ENCODE peak calls at places on chromosomes 4 and X, in ten cellular contexts. J, A, K, N, O, S, T, D, Z and V are unnamed samples. For H3K4me1, the result is how much of the 10 kb centered on the place peaks cover.

GRCh38 chrX:18026171-18026570 is 165.1 kb upstream of the RAI2 start:
- DNase-seq in K (no peak), A (no peak), J (no peak), T (no peak), S (no peak), O (no peak), Z (no peak), D (no peak), N (no peak), V (no peak)

GRCh38 chr4:177442623-177443155 is 452 bp upstream of the AGA start:
- DNase-seq in D (no peak), Z (no peak), T (no peak), A (no peak), N (peak), K (peak), O (no peak), S (peak), J (no peak), V (no peak)

GRCh38 chr4:10078481-10079233 is 37.9 kb downstream of the WDR1 start:
- DNase-seq in D (no peak), A (peak), S (no peak), O (no peak), T (no peak), N (no peak), K (no peak), Z (no peak), J (no peak), V (peak)

GRCh38 chrX:47311857-47312774 is 58.3 kb upstream of the ZNF157 start:
- DNase-seq in Z (no peak), S (peak), T (no peak), D (peak), A (peak), O (peak), N (peak), J (peak), K (peak), V (peak)

GRCh38 chrX:20514358-20514757 is 247.6 kb upstream of the RPS6KA3 start:
- DNase-seq in J (no peak), T (no peak), O (no peak), K (peak), A (no peak), N (no peak), D (no peak), S (peak), Z (no peak), V (no peak)

GRCh38 chrX:7202206-7202605 is 54.3 kb upstream of the PUDP start:
- DNase-seq in N (no peak), O (no peak), K (no peak), S (no peak), Z (no peak), D (no peak), J (no peak), T (no peak), A (no peak), V (no peak)

GRCh38 chrX:155144926-155145325 is 71.3 kb upstream of the VBP1 start:
- DNase-seq in K (no peak), A (no peak), D (no peak), Z (no peak), T (no peak), O (no peak), S (no peak), J (no peak), N (no peak), V (no peak)

GRCh38 chr4:56424697-56425514 is 10.5 kb downstream of the PPAT start:
- DNase-seq in D (peak), S (no peak), N (peak), O (no peak), A (no peak), J (peak), T (no peak), K (peak), Z (no peak), V (peak)

GRCh38 chr4:146146918-146147317 is 28.6 kb upstream of the LSM6 start:
- DNase-seq in T (no peak), J (no peak), O (no peak), A (no peak), K (no peak), S (peak), N (no peak), D (no peak), Z (no peak), V (no peak)

GRCh38 chrX:38754102-38754790 is 47.0 kb upstream of the MID1IP1 start:
- DNase-seq in O (no peak), D (no peak), T (no peak), Z (no peak), N (peak), J (peak), S (peak), A (no peak), K (peak), V (no peak)

GRCh38 chr4:152188801-152189200 is 347.1 kb downstream of the FBXW7 start:
- DNase-seq in T (no peak), K (no peak), J (no peak), D (no peak), N (no peak), S (no peak), A (no peak), O (no peak), Z (no peak), V (no peak)

GRCh38 chrX:110322603-110323002 is 4.7 kb upstream of the AMMECR1 start:
- DNase-seq in T (no peak), J (no peak), N (no peak), Z (no peak), A (no peak), S (no peak), O (no peak), K (no peak), D (no peak), V (no peak)

GRCh38 chr4:151407466-151408379 is 1.3 kb upstream of the FHIP1A start:
- DNase-seq in J (peak), O (no peak), Z (peak), T (peak), K (no peak), D (peak), N (peak), A (no peak), S (no peak), V (peak)

GRCh38 chr4:10096976-10097330 is 19.6 kb downstream of the WDR1 start:
- DNase-seq in A (no peak), Z (no peak), N (no peak), T (no peak), D (no peak), O (no peak), K (no peak), J (no peak), S (no peak), V (no peak)

GRCh38 chrX:78140206-78140605 is 756 bp upstream of the TAF9B start:
- DNase-seq in O (no peak), A (no peak), D (no peak), J (no peak), T (no peak), Z (no peak), S (no peak), K (no peak), N (no peak), V (no peak)

GRCh38 chrX:49754238-49754857 is 58.6 kb upstream of the PAGE1 start:
- DNase-seq in A (peak), T (no peak), J (peak), K (peak), D (peak), O (no peak), N (peak), S (peak), Z (no peak), V (peak)

GRCh38 chr4:52588771-52589591 is 70.1 kb downstream of the USP46 start:
- DNase-seq in D (no peak), A (no peak), J (no peak), K (no peak), Z (no peak), N (no peak), O (no peak), T (no peak), S (no peak), V (no peak)

GRCh38 chr4:88828846-88829245 is 131.2 kb upstream of the NAP1L5 start:
- DNase-seq in N (no peak), Z (no peak), A (no peak), O (no peak), D (no peak), T (no peak), S (no peak), K (no peak), J (no peak), V (no peak)

GRCh38 chrX:31609130-31609529 is 537.3 kb upstream of the FTHL17 start:
- DNase-seq in J (no peak), O (no peak), A (no peak), T (no peak), S (no peak), K (peak), Z (no peak), D (no peak), N (no peak), V (no peak)

GRCh38 chr4:98293089-98293887 is 32.1 kb downstream of the RAP1GDS1 start:
- DNase-seq in Z (no peak), T (no peak), N (no peak), J (no peak), A (no peak), D (no peak), O (no peak), K (no peak), S (no peak), V (no peak)

GRCh38 chr4:82050806-82051205 is 323.0 kb downstream of the HNRNPD start:
- DNase-seq in J (no peak), D (no peak), K (no peak), T (no peak), S (no peak), O (no peak), N (no peak), Z (no peak), A (no peak), V (no peak)

GRCh38 chr4:181830404-181831035 is 412.7 kb upstream of the TENM3 start:
- DNase-seq in Z (no peak), J (no peak), O (no peak), S (no peak), D (no peak), N (no peak), A (no peak), T (no peak), K (no peak), V (no peak)

GRCh38 chr4:61427818-61428495 is 227.8 kb downstream of the ADGRL3 start:
- DNase-seq in K (no peak), S (no peak), J (no peak), Z (no peak), T (no peak), N (no peak), O (no peak), D (no peak), A (no peak), V (no peak)

GRCh38 chrX:56800307-56800706 is 71.3 kb downstream of the NBDY start:
- DNase-seq in D (peak), J (no peak), K (no peak), O (no peak), Z (no peak), A (no peak), T (no peak), S (no peak), N (no peak), V (no peak)
- TF ChIP-seq EP300 in D (no peak), J (no peak), K (no peak), O (no peak), Z (no peak), A (no peak), T (no peak), S (no peak), N (no peak), V (no peak)

DNA sequence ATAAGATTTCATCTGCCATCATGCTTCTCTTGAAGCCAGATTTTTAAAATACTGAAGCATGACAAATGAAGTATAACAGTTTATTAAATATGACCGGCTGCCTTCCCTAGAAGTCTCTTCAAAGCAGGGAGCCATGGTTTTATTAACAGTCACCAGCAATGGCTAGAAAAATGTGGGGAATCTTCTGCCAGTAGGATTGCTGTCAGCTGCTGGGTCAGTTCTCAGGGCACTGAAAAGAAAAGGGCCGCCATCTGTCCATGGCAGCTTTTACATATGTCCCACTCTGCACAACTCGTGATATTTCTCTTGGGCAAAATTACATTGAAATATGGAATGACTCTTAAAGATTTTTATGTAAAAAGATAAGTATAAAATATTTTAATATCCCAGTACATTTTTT is 2.8 kb downstream of the CCNG2 start:
- DNase-seq in K (no peak), O (no peak), N (no peak), A (no peak), T (no peak), Z (no peak), D (no peak), J (no peak), S (no peak), V (no peak)
- H3K4me1 ChIP-seq in K (under half), O (under half), N (under half), A (under half), T (under half), Z (under half), D (under half), J (under half), S (under half), V (under half)

GRCh38 chr4:153564630-153565525 is 98.7 kb downstream of the TMEM131L start:
- DNase-seq in T (no peak), O (no peak), K (peak), A (no peak), J (no peak), N (no peak), S (peak), D (no peak), Z (no peak), V (peak)
- TF ChIP-seq EP300 in T (no peak), O (no peak), K (no peak), A (no peak), J (no peak), N (no peak), S (no peak), D (no peak), Z (no peak), V (no peak)

GRCh38 chrX:73868916-73869315 is 305.9 kb downstream of the CHIC1 start:
- DNase-seq in Z (no peak), A (no peak), K (no peak), S (no peak), O (no peak), D (no peak), J (no peak), T (no peak), N (no peak), V (no peak)

GRCh38 chrX:73859622-73860021 is 296.6 kb downstream of the CHIC1 start:
- DNase-seq in Z (no peak), J (no peak), N (no peak), K (no peak), S (no peak), T (no peak), D (no peak), A (no peak), O (no peak), V (no peak)

GRCh38 chrX:73867144-73867543 is 304.1 kb downstream of the CHIC1 start:
- DNase-seq in D (no peak), J (no peak), T (no peak), Z (no peak), S (no peak), O (no peak), N (no peak), A (no peak), K (no peak), V (no peak)

GRCh38 chrX:73863268-73863667 is 300.3 kb downstream of the CHIC1 start:
- DNase-seq in Z (no peak), S (no peak), K (no peak), O (no peak), J (no peak), A (no peak), T (no peak), D (no peak), N (no peak), V (no peak)

DNA sequence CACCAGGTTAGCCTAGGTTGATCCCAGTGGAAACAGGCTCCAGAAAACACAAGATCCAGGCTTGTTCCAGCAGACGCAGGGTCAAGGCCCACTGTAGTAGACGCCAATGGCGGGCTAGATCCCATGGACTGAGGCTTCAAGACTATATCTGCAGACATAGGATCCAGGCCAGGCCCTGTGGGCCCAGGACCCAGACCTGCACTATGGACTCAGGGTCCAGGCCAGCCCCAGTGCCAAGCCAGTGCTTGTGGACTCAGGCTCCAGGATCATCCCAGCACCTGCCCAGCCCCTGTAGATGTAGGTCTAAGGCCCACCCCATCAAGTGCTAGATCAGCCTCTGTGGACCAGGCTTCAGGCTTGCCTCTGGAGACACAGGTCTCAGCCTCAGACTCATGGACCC is 300.9 kb downstream of the CHIC1 start:
- DNase-seq in Z (no peak), S (no peak), D (no peak), T (no peak), K (no peak), O (no peak), J (no peak), N (no peak), A (no peak), V (no peak)
- H3K4me1 ChIP-seq in Z (under half), S (under half), D (under half), T (under half), K (under half), O (under half), J (under half), N (under half), A (under half), V (under half)

GRCh38 chr4:3770323-3771166 is 4.4 kb downstream of the ADRA2C start:
- DNase-seq in K (no peak), O (no peak), A (no peak), T (no peak), N (no peak), J (no peak), D (no peak), S (no peak), Z (no peak), V (no peak)
- TF ChIP-seq EP300 in K (no peak), O (no peak), A (no peak), T (no peak), N (no peak), J (no peak), D (no peak), S (no peak), Z (no peak), V (no peak)